ENCODE peak calls at places on chromosome 19, in seven cellular contexts. D is CD8-positive, alpha-beta memory T cell; E is A549; K is thoracic aorta; O is effector memory CD4-positive, alpha-beta T cell; I is small intestine; L is lower leg skin. H is an unnamed sample.

GRCh38 chr19:27740396-27740795 is 1472.6 kb downstream of the UQCRFS1 start:
- DNase-seq in E (no peak), D (no peak), O (no peak), I (no peak), L (peak), K (no peak), H (no peak)

GRCh38 chr19:16069813-16070365 is 6.4 kb upstream of the TPM4 start:
- DNase-seq in I (no peak), O (no peak), K (no peak), D (peak), L (peak), E (no peak), H (no peak)

GRCh38 chr19:11025006-11025405 is 64.2 kb downstream of the SMARCA4 start:
- DNase-seq in I (no peak), L (no peak), E (no peak), K (no peak), O (no peak), D (no peak), H (no peak)

GRCh38 chr19:10567696-10568443 is 909 bp downstream of the CDKN2D start:
- DNase-seq in L (no peak), K (no peak), E (no peak), I (no peak), O (no peak), D (no peak), H (peak)

GRCh38 chr19:50557009-50557613 is 11.1 kb downstream of the LRRC4B start:
- DNase-seq in O (no peak), I (no peak), K (no peak), D (no peak), E (no peak), L (no peak), H (no peak)

GRCh38 chr19:27736225-27736624 is 1476.7 kb downstream of the UQCRFS1 start:
- DNase-seq in E (no peak), D (no peak), O (no peak), L (no peak), K (no peak), I (no peak), H (no peak)

GRCh38 chr19:15829277-15829770 is 13.9 kb upstream of the OR10H1 start:
- DNase-seq in K (no peak), O (no peak), I (no peak), L (no peak), E (no peak), D (no peak), H (no peak)

GRCh38 chr19:40231544-40232424 is 5.3 kb upstream of the CCNP start:
- DNase-seq in O (no peak), E (no peak), L (no peak), D (no peak), K (no peak), I (no peak), H (no peak)

GRCh38 chr19:48896191-48896720 is 2.3 kb downstream of the TULP2 start:
- DNase-seq in E (no peak), D (peak), L (peak), I (no peak), K (no peak), O (no peak), H (no peak)

GRCh38 chr19:12665281-12665573 is 1.3 kb downstream of the MAN2B1 start:
- DNase-seq in D (peak), K (no peak), E (no peak), O (peak), L (no peak), I (no peak), H (peak)

GRCh38 chr19:6066661-6067646 is 43.3 kb downstream of the RFX2 start:
- DNase-seq in K (peak), D (no peak), E (peak), O (peak), L (peak), I (peak), H (no peak)

GRCh38 chr19:7658219-7658686 is 10.6 kb upstream of the RETN start:
- DNase-seq in D (no peak), L (no peak), I (no peak), E (no peak), K (no peak), O (no peak), H (peak)

GRCh38 chr19:46890423-46891170 is 29.8 kb downstream of the ARHGAP35 start:
- DNase-seq in K (no peak), O (no peak), L (no peak), D (no peak), E (peak), I (peak), H (no peak)

GRCh38 chr19:21256722-21257121 is 72.5 kb downstream of the ZNF708 start:
- DNase-seq in K (no peak), I (no peak), O (no peak), D (no peak), L (no peak), E (peak), H (no peak)

GRCh38 chr19:15249912-15250634 is 17.8 kb upstream of the EPHX3 start:
- DNase-seq in D (no peak), K (peak), O (no peak), E (no peak), I (no peak), L (no peak), H (no peak)

GRCh38 chr19:40217027-40217810 is 965 bp downstream of the TTC9B start:
- DNase-seq in L (no peak), E (peak), I (peak), D (no peak), O (no peak), K (no peak), H (no peak)

GRCh38 chr19:46408611-46409039 is 4.7 kb downstream of the CCDC8 start:
- DNase-seq in K (peak), I (no peak), D (no peak), E (no peak), O (no peak), L (no peak), H (no peak)

GRCh38 chr19:6680141-6680540 is 10.2 kb upstream of the TNFSF14 start:
- DNase-seq in D (no peak), E (no peak), I (no peak), O (no peak), L (no peak), K (no peak), H (no peak)

GRCh38 chr19:29668746-29669609 is 3.7 kb downstream of the PLEKHF1 start:
- DNase-seq in O (no peak), D (no peak), E (no peak), L (peak), I (no peak), K (no peak), H (no peak)

GRCh38 chr19:29771708-29772415 is 39.9 kb upstream of the CCNE1 start:
- DNase-seq in L (no peak), O (no peak), E (peak), I (peak), K (no peak), D (no peak), H (no peak)

GRCh38 chr19:11364935-11365334 is 9.5 kb upstream of the SWSAP1 start:
- DNase-seq in L (no peak), K (no peak), D (no peak), I (no peak), E (no peak), O (no peak), H (no peak)

GRCh38 chr19:56573914-56574313 is 6.6 kb downstream of the ZNF470 start:
- DNase-seq in I (no peak), O (no peak), L (no peak), E (no peak), K (no peak), D (no peak), H (no peak)

GRCh38 chr19:56577719-56578602 is 10.7 kb downstream of the ZNF470 start:
- DNase-seq in I (no peak), O (no peak), L (no peak), E (no peak), K (no peak), D (no peak), H (no peak)
- H3K4me3 ChIP-seq in I (no peak), O (no peak), L (no peak), E (no peak), K (peak), D (no peak), H (peak)

DNA sequence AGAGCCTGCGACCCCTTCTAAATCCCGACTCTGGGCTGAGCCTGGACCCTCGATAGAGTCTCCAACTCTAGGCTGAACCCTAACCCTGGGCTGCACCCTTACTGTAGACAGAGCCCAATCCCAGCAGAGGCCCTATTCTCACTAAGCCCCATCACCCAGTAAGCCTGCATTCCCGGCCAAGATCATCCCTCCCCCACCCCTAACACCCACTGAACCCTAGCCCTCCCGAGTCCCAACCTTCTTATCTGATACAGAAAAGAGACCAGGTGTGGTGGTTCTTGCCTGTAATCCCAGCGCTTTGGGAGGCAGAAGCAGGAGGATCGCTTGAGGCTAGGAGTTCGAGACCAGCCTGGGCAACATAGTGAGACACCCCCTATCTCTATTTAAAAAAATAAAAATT is 2.6 kb upstream of the TNFAIP8L1 start:
- DNase-seq in L (no peak), D (no peak), O (no peak), I (no peak), K (no peak), E (no peak), H (no peak)
- H3K4me3 ChIP-seq in L (no peak), D (peak), O (peak), I (no peak), K (peak), E (no peak), H (peak)

GRCh38 chr19:4600082-4600481 is 39.2 kb upstream of the TNFAIP8L1 start:
- DNase-seq in E (no peak), K (no peak), L (no peak), D (no peak), O (no peak), I (no peak), H (no peak)

GRCh38 chr19:4596033-4596904 is 36.8 kb upstream of the SEMA6B start:
- DNase-seq in E (no peak), O (no peak), I (no peak), K (no peak), D (no peak), L (no peak), H (no peak)

GRCh38 chr19:4598712-4599111 is 39.2 kb upstream of the SEMA6B start:
- DNase-seq in I (no peak), K (no peak), L (no peak), E (no peak), D (no peak), O (no peak), H (no peak)

GRCh38 chr19:4597278-4597974 is 37.9 kb upstream of the SEMA6B start:
- DNase-seq in K (no peak), E (peak), D (no peak), O (no peak), I (no peak), L (no peak), H (peak)

DNA sequence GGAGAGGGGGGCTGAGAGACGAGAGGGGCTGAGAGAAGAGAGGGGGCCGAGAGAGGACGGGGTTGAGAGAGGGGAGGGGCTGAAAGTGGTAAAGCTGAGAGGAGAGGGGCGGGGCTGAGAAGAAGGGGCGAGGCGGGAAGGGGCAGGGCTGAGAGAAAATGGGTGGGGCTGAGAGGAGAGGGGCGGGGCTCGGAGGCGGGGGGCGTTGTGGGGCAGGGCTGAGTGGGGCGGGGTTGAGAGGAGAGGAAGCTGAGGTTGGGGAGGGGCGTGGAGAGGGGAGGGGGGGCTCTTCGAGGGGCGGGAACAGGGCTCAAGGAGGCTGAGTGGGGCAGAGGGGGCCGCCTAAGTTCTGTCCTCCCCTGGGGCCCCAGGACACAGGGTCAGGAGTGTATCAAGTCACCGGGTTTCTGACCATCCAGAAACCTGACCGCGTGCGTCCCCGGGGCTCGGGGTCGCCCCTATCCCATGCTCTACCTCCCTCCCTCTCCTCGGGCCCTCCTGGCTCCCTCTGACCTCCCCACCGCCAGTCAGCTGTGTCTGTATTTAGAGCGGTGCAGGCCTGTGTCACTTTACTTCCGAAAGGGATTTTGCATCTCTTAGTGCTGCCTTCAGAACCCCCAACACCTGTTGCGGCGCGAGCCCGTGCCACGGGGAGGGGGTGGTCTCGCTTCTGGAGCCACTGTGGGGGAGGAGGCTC is 38.6 kb upstream of the SEMA6B start:
- DNase-seq in E (peak), O (no peak), I (peak), L (no peak), D (no peak), K (no peak), H (peak)
- H3K4me3 ChIP-seq in E (peak), O (no peak), I (no peak), L (no peak), D (no peak), K (peak), H (no peak)

GRCh38 chr19:34664870-34665269 is 12.1 kb downstream of the SCGB2B2 start:
- DNase-seq in L (no peak), K (no peak), I (no peak), O (no peak), D (no peak), E (no peak), H (no peak)

GRCh38 chr19:34669305-34669704 is 7.7 kb downstream of the SCGB2B2 start:
- DNase-seq in L (no peak), I (no peak), O (no peak), D (no peak), E (no peak), K (no peak), H (no peak)

GRCh38 chr19:34666958-34667265 is 10.0 kb downstream of the SCGB2B2 start:
- DNase-seq in E (no peak), D (no peak), O (no peak), K (no peak), L (no peak), I (no peak), H (no peak)

GRCh38 chr19:34666200-34666957 is 10.6 kb downstream of the SCGB2B2 start:
- DNase-seq in I (no peak), K (no peak), L (no peak), D (no peak), E (no peak), O (no peak), H (no peak)

DNA sequence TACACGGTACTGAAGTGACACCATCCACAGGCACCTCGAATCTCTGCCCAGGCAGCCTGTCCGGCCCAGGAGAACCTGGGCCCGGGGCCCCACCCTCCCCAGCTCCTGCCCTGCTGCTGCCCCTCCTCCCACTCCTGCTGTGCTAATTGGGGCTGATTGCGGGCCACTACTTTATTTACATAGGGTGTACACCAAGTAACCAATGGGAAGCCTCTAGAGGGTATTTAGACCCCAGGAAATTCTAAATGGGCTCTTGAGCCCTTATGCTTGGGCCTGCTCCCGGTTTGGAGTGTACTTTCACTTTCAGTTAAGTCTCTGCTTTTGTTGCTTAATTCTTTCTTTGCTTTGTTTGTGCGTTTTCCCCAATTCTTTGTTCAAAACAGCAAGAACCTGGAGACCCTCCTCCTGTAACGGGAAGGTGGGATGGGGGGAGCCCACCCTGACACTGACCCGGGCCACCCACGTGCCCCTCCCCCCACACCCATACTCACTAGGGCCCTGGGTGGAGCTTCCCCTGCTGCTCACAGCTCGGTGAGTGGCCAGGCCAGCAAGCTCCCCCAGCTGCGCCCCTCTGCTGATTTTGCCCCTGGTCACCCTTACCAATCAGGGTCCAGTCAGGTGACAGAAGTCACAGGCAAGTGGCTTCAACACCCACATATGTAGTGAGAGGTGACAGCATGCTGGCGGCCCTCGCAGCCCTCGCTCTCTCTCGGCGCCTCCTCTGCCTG is 9.4 kb downstream of the SCGB2B2 start:
- DNase-seq in K (no peak), L (no peak), O (no peak), I (peak), D (no peak), E (no peak), H (no peak)
- H3K4me3 ChIP-seq in K (peak), L (no peak), O (peak), I (peak), D (peak), E (peak), H (peak)

GRCh38 chr19:1757468-1758230 is 4.3 kb downstream of the ONECUT3 start:
- DNase-seq in E (no peak), K (no peak), I (no peak), D (no peak), O (no peak), L (no peak), H (no peak)

GRCh38 chr19:1758959-1759903 is 5.9 kb downstream of the ONECUT3 start:
- DNase-seq in L (no peak), I (no peak), D (no peak), K (no peak), O (no peak), E (no peak), H (no peak)

GRCh38 chr19:1760020-1760419 is 6.7 kb downstream of the ONECUT3 start:
- DNase-seq in D (no peak), E (no peak), L (no peak), K (no peak), I (no peak), O (no peak), H (no peak)

GRCh38 chr19:1756705-1757445 is 3.6 kb downstream of the ONECUT3 start:
- DNase-seq in E (no peak), O (no peak), D (no peak), K (no peak), L (no peak), I (no peak), H (no peak)

DNA sequence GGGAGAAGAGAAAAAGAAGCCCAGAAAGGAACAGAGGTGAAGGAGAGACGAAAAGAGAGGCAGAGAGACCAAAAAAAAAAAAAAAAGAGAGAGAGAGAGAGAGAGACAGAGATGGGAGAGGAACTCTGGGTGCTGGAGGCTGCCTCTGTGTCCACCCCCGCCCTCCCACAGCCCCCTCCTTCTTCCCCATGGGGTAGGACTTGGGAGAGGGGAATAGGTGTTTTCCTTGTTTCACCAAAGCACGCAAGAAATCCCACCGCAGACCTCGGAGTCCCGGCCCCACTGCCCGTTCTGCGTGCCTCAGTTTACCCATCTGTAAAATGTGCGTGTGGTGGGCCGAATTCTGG is 4.9 kb downstream of the ONECUT3 start:
- DNase-seq in K (no peak), L (no peak), D (no peak), I (no peak), O (no peak), E (no peak), H (no peak)
- H3K4me3 ChIP-seq in K (no peak), L (no peak), D (no peak), I (no peak), O (no peak), E (no peak), H (no peak)

DNA sequence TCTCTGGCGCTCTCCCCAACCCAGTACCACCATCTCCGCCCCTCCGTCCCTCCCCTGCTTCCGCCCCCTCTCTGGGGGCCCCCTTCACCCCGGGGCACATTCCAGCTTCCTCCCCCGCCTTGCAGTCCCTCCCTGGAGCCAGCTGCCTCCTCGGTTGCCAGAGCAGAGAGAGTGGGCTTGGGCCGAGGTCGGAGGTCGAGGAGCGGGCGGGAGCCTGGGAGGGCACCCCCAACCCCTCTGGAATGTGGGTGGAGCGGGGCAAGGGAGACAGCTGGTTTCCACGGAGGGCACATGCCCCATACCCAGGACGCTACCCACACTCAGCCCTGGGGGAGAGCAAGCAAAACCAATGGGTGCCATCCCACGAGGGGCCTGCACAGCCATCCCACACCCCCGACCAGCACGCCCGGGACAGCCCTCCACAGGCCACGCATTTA is 6.4 kb upstream of the CIRBP start:
- DNase-seq in I (no peak), K (no peak), L (no peak), O (no peak), E (no peak), D (no peak), H (no peak)
- H3K4me3 ChIP-seq in I (peak), K (peak), L (no peak), O (no peak), E (peak), D (no peak), H (no peak)

DNA sequence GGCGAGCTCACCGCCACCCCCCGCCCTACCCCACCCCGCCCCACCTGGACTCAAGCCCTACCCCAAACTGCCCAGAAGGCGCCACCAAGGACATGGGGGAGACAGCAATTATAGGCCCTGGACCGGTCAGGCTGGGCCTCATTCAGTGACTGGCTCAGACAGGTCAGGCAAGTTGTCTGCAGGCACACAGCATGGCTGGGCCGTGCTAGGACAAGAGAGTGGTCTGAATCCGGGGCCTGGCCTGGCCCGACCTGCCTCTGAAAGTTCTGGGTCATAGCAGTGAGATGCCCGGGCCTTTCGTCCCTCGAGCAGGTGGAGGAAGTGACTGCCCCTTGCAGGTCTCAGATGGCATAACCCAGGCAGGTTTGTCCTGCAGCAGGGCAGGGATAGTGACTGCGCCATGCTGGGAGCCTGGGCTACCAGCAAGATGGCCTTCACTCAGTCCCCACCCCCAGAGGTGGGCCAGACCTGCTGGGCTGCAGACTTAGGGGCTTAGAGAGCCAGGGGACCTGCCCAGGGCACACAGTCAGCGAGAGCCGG is 21.0 kb downstream of the COMP start:
- DNase-seq in I (no peak), K (no peak), D (no peak), L (no peak), E (no peak), O (no peak), H (no peak)
- H3K4me3 ChIP-seq in I (no peak), K (no peak), D (no peak), L (no peak), E (no peak), O (no peak), H (no peak)

H was measured in naive thymus-derived CD4-positive, alpha-beta T cell.